ENCODE peak calls at places on chromosomes 11 and 22, in seven cellular contexts. M, V, T, I, P, O and H are unnamed samples.
A peak's percentile ranks its signal among the peaks of the same experiment; 100 is the strongest.

GRCh38 chr11:2214527-2215229 is 43.1 kb upstream of the TH start:
- DNase-seq in M (no peak), V (no peak), T (no peak), I (no peak), P (no peak), O (no peak), H (no peak)

GRCh38 chr11:75263944-75264349 is 23.4 kb downstream of the TPBGL start:
- DNase-seq in M (no peak), V (no peak), T (no peak), I (peak; percentile 1), P (no peak), O (no peak), H (peak; percentile 65)

GRCh38 chr11:827146-827860 is 416 bp upstream of the CRACR2B start:
- DNase-seq in M (no peak), V (no peak), T (no peak), I (peak; percentile 73), P (no peak), O (peak; percentile 77), H (no peak)

GRCh38 chr22:46946383-46946965 is 184.0 kb downstream of the TBC1D22A start:
- DNase-seq in M (no peak), V (no peak), T (no peak), I (no peak), P (no peak), O (no peak), H (no peak)

GRCh38 chr22:49827307-49827852 is 293 bp downstream of the BRD1 start:
- DNase-seq in M (no peak), V (no peak), T (no peak), I (peak; percentile 67), P (no peak), O (no peak), H (no peak)

GRCh38 chr22:33832558-33833151 is 87.6 kb downstream of the LARGE1 start:
- DNase-seq in M (no peak), V (no peak), T (no peak), I (no peak), P (no peak), O (no peak), H (no peak)

GRCh38 chr11:18523079-18523478 is 3.7 kb downstream of the TSG101 start:
- DNase-seq in M (no peak), V (no peak), T (no peak), I (no peak), P (no peak), O (no peak), H (no peak)

GRCh38 chr11:64687204-64687603 is 35.8 kb downstream of the NRXN2 start:
- DNase-seq in M (no peak), V (peak; percentile 96), T (no peak), I (no peak), P (no peak), O (no peak), H (no peak)

GRCh38 chr11:2885017-2885675 is 429 bp downstream of the CDKN1C start:
- DNase-seq in M (no peak), V (peak; percentile 58), T (no peak), I (peak; percentile 88), P (peak; percentile 26), O (peak; percentile 51), H (no peak)

GRCh38 chr11:62574363-62575057 is 819 bp upstream of the EEF1G start:
- DNase-seq in M (no peak), V (no peak), T (no peak), I (peak; percentile 31), P (peak; percentile 32), O (peak; percentile 40), H (no peak)

GRCh38 chr11:95923730-95924413 is at the start of gene MTMR2:
- DNase-seq in M (no peak), V (peak; percentile 78), T (peak; percentile 42), I (peak; percentile 92), P (peak; percentile 64), O (peak; percentile 90), H (peak; percentile 71)

GRCh38 chr11:27150098-27150497 is 109.5 kb downstream of the BBOX1 start:
- DNase-seq in M (no peak), V (no peak), T (no peak), I (no peak), P (no peak), O (no peak), H (no peak)

GRCh38 chr22:45320326-45320976 is 10.7 kb downstream of the FAM118A start:
- DNase-seq in M (no peak), V (no peak), T (no peak), I (no peak), P (no peak), O (no peak), H (no peak)

GRCh38 chr11:83206771-83207413 is 13.4 kb downstream of the ANKRD42 start:
- DNase-seq in M (no peak), V (no peak), T (no peak), I (no peak), P (no peak), O (no peak), H (no peak)

GRCh38 chr22:41022470-41023298 is 69.7 kb upstream of the EP300 start:
- DNase-seq in M (peak; percentile 52), V (peak; percentile 73), T (peak; percentile 85), I (peak; percentile 91), P (peak; percentile 84), O (peak; percentile 74), H (no peak)

GRCh38 chr11:67581469-67581868 is 2.1 kb upstream of the GSTP1 start:
- DNase-seq in M (no peak), V (no peak), T (no peak), I (peak; percentile 52), P (no peak), O (no peak), H (no peak)

GRCh38 chr11:63478896-63479295 is 12.1 kb downstream of the PLAAT5 start:
- DNase-seq in M (peak; percentile 7), V (peak; percentile 45), T (peak; percentile 23), I (peak; percentile 71), P (peak; percentile 66), O (peak; percentile 79), H (peak; percentile 5)

GRCh38 chr11:32852142-32852541 is 22.4 kb downstream of the PRRG4 start:
- DNase-seq in M (no peak), V (no peak), T (no peak), I (no peak), P (no peak), O (no peak), H (no peak)

GRCh38 chr22:20638143-20638870 is 130.9 kb downstream of the MED15 start:
- DNase-seq in M (no peak), V (no peak), T (no peak), I (no peak), P (no peak), O (no peak), H (no peak)

GRCh38 chr11:73393479-73394415 is 17.5 kb downstream of the RELT start:
- DNase-seq in M (peak; percentile 35), V (peak; percentile 76), T (peak; percentile 36), I (peak; percentile 85), P (peak; percentile 52), O (peak; percentile 82), H (no peak)

GRCh38 chr22:36923458-36923784 is 10.0 kb downstream of the CSF2RB start:
- DNase-seq in M (no peak), V (no peak), T (no peak), I (no peak), P (no peak), O (no peak), H (no peak)

GRCh38 chr11:7160814-7161489 is 72.2 kb downstream of the RBMXL2 start:
- DNase-seq in M (no peak), V (no peak), T (no peak), I (no peak), P (no peak), O (no peak), H (no peak)

GRCh38 chr11:8086001-8086479 is 5.0 kb downstream of the TUB start:
- DNase-seq in M (no peak), V (no peak), T (peak; percentile 57), I (no peak), P (peak; percentile 87), O (no peak), H (no peak)

GRCh38 chr11:117521974-117522373 is 194.3 kb downstream of the CEP164 start:
- DNase-seq in M (no peak), V (no peak), T (no peak), I (no peak), P (no peak), O (no peak), H (no peak)

GRCh38 chr22:19120829-19121630 is 1.2 kb downstream of the DGCR2 start:
- DNase-seq in M (no peak), V (no peak), T (no peak), I (peak; percentile 46), P (no peak), O (no peak), H (no peak)

GRCh38 chr22:46419754-46420571 is 84.4 kb downstream of the TRMU start:
- DNase-seq in M (no peak), V (no peak), T (no peak), I (no peak), P (no peak), O (no peak), H (no peak)

GRCh38 chr11:111260761-111261160 is 15.2 kb downstream of the POU2AF2 start:
- DNase-seq in M (no peak), V (no peak), T (no peak), I (no peak), P (no peak), O (no peak), H (no peak)

GRCh38 chr22:46031066-46031465 is 54.1 kb upstream of the WNT7B start:
- DNase-seq in M (no peak), V (no peak), T (no peak), I (no peak), P (no peak), O (no peak), H (no peak)

GRCh38 chr11:47400813-47401279 is 7.5 kb upstream of the SLC39A13 start:
- DNase-seq in M (no peak), V (no peak), T (no peak), I (peak; percentile 32), P (no peak), O (no peak), H (no peak)

GRCh38 chr11:61797263-61797944 is 4.7 kb downstream of the FEN1 start:
- DNase-seq in M (no peak), V (peak; percentile 80), T (peak; percentile 53), I (peak; percentile 78), P (peak; percentile 66), O (peak; percentile 73), H (no peak)

GRCh38 chr22:31611065-31611760 is 50.8 kb downstream of the PISD start:
- DNase-seq in M (no peak), V (no peak), T (no peak), I (no peak), P (no peak), O (no peak), H (no peak)

GRCh38 chr11:46553746-46554204 is 40.0 kb downstream of the AMBRA1 start:
- DNase-seq in M (no peak), V (no peak), T (no peak), I (no peak), P (no peak), O (no peak), H (no peak)